ENCODE peak calls at places on chromosome 4, in four cellular contexts. P is H1, A is K562, K is GM12878. E is an unnamed sample.

GRCh38 chr4:182604953-182605352 is 312.2 kb downstream of the DCTD start:
- DNase-seq in P (no peak), A (no peak), K (no peak), E (no peak)

GRCh38 chr4:48947731-48948130 is 38.3 kb upstream of the CWH43 start:
- DNase-seq in K (no peak), P (no peak), A (peak; percentile 19), E (no peak)

GRCh38 chr4:24404281-24404680 is 180.1 kb downstream of the DHX15 start:
- DNase-seq in P (no peak), K (no peak), A (no peak), E (no peak)

GRCh38 chr4:39036172-39036571 is 4.0 kb upstream of the TMEM156 start:
- DNase-seq in K (no peak), P (no peak), A (no peak), E (peak; percentile 83)

GRCh38 chr4:161717084-161717483 is 446.7 kb downstream of the FSTL5 start:
- DNase-seq in P (no peak), K (no peak), A (no peak), E (no peak)

GRCh38 chr4:16294455-16294854 is 68.2 kb upstream of the TAPT1 start:
- DNase-seq in A (no peak), P (no peak), K (no peak), E (no peak)

GRCh38 chr4:71609159-71609558 is 174.7 kb downstream of the GC start:
- DNase-seq in K (no peak), A (no peak), P (no peak), E (no peak)

GRCh38 chr4:86547140-86547539 is 47.0 kb upstream of the PTPN13 start:
- DNase-seq in K (no peak), P (no peak), A (no peak), E (no peak)

GRCh38 chr4:73859614-73860088 is 6.6 kb downstream of the PF4V1 start:
- DNase-seq in A (no peak), P (no peak), K (no peak), E (no peak)

GRCh38 chr4:138507527-138507926 is 265.4 kb upstream of the SLC7A11 start:
- DNase-seq in P (no peak), A (no peak), K (no peak), E (no peak)

GRCh38 chr4:105102026-105102425 is 44.6 kb upstream of the TET2 start:
- DNase-seq in K (no peak), P (no peak), A (no peak), E (no peak)
- TF ChIP-seq HDAC6 in K (no peak), P (no peak), A (no peak), E (no peak)

DNA sequence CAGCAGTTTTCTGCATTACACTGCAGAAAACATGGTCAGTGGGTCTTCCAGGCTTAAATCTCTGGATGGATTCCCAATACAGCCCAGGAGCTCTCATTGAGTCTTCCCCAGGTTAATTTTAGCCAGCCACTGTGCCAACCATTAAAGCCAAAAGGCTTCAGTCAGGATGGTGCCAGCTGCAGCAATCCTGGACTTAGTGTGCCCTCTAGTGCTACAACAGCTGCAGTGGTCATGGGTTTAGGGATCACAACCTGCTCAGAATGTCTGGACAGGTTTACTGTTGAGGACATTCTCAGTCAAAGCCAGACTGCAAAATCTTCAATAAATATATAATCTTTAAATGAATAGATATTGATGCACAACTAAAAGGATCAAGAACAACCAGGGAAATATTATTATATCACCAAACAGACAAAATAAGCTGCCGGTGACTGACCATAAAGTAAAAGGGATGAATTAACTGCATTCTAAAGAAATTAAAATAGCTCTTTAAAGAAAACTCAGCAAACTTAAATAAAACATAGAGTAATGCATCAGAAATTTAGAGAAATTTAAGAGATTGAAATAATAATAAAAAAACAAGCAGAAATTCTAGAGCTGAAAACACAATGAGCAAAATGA is 639.9 kb downstream of the SPOCK3 start:
- DNase-seq in K (peak; percentile 13), P (peak; percentile 23), A (no peak), E (peak; percentile 29)
- TF ChIP-seq HDAC6 in K (no peak), P (no peak), A (no peak), E (no peak)

GRCh38 chr4:81632581-81633247 is 161.0 kb upstream of the RASGEF1B start:
- DNase-seq in A (no peak), P (no peak), K (no peak), E (no peak)
- TF ChIP-seq HDAC6 in A (no peak), P (no peak), K (no peak), E (no peak)

DNA sequence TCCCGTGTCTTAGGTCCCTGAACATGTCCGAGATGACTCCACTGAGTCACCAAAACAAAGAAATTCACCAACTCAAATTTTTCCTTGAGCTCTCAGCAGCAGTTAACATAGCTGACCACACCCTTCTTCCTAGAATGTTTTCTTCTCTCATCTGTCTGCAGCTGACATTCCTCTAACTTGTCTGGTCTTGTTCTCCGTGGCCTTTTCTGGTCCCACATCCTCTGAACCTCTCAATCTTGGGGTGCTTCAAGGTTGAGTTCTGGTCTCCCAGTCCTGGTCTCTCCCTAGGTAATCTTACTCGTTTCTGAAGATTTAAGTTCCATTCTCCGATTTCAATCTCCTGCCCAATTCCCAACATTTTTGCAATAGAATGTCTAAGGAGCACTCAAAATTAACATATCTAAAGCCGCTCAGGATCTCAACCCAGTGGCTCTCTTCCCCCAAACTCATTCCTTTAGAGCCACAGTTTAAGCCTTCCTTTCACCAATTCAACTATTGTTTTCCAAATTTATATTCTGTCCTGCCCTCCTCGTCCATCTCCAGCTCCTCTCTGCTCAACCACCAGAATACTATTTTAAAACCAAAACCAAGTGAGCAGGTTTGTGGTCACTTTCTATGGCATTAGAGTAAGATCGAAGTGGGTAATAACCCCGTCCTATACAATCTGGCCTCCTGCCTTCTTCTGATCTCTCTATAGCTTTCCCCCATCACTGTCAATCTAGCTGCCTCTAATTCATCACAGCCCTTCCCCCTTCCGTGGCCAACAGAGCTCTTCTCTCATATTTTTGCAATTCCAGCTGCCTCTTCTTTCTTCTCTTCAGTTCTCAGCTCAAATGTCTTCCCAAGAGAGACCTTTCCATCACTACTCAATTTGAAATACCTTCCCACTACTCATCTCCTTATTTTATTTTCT is 1.2 kb downstream of the TRIML2 start:
- DNase-seq in K (no peak), A (no peak), P (peak; percentile 72), E (no peak)
- TF ChIP-seq HDAC6 in K (no peak), A (no peak), P (no peak), E (no peak)

GRCh38 chr4:107044170-107044569 is 8.1 kb upstream of the DKK2 start:
- DNase-seq in K (no peak), P (no peak), A (no peak), E (no peak)
- TF ChIP-seq HDAC6 in K (no peak), P (no peak), A (no peak), E (no peak)

GRCh38 chr4:53595823-53596222 is 4.5 kb upstream of the LNX1 start:
- DNase-seq in K (no peak), A (no peak), P (no peak), E (no peak)
- TF ChIP-seq HDAC6 in K (no peak), A (no peak), P (no peak), E (no peak)